ENCODE peak calls at places on chromosomes 12 and 14, in eight cellular contexts. P is stimulated activated naive CD4-positive, alpha-beta T cell treated with Interleukin-2 at 50 U/mL for 16 hours; R is transverse colon; W is RPMI7951; B is activated T-cell treated with anti-CD3 and anti-CD28 coated beads, Interleukin-2, amount 50 U/mL, for 4 hours; F is HEK293T; O is neural crest cell; S is fibroblast of gingiva. M is an unnamed sample.

GRCh38 chr14:45810152-45810872 is 557.3 kb upstream of the MIS18BP1 start:
- DNase-seq in P (no peak), R (no peak), W (peak; percentile 1), B (no peak), F (peak; percentile 6), O (no peak), S (no peak), M (no peak)

GRCh38 chr12:31226639-31227038 is 99.3 kb downstream of the SINHCAF start:
- DNase-seq in P (no peak), R (no peak), W (no peak), B (no peak), F (no peak), O (no peak), S (no peak), M (no peak)

GRCh38 chr14:81388236-81388801 is 11.8 kb downstream of the STON2 start:
- DNase-seq in P (no peak), R (no peak), W (no peak), B (no peak), F (no peak), O (no peak), S (no peak), M (no peak)

GRCh38 chr14:20690848-20691640 is 2.5 kb downstream of the ANG start:
- DNase-seq in P (peak; percentile 4), R (peak; percentile 48), W (peak; percentile 63), B (peak; percentile 16), F (peak; percentile 65), O (peak; percentile 25), S (peak; percentile 57), M (peak; percentile 50)

GRCh38 chr12:121602766-121603165 is 21.9 kb upstream of the KDM2B start:
- DNase-seq in P (no peak), R (no peak), W (no peak), B (no peak), F (no peak), O (no peak), S (no peak), M (no peak)

GRCh38 chr14:24110485-24110884 is 4.1 kb upstream of the DCAF11 start:
- DNase-seq in P (no peak), R (no peak), W (no peak), B (no peak), F (no peak), O (no peak), S (no peak), M (no peak)

GRCh38 chr12:117318591-117318990 is 42.8 kb downstream of the NOS1 start:
- DNase-seq in P (no peak), R (no peak), W (no peak), B (no peak), F (no peak), O (no peak), S (no peak), M (no peak)

GRCh38 chr12:6582959-6583358 is 14.9 kb upstream of the NOP2 start:
- DNase-seq in P (no peak), R (no peak), W (no peak), B (no peak), F (no peak), O (no peak), S (no peak), M (no peak)

GRCh38 chr14:63186453-63186852 is 17.8 kb upstream of the RHOJ start:
- DNase-seq in P (no peak), R (no peak), W (no peak), B (no peak), F (no peak), O (no peak), S (peak; percentile 5), M (no peak)

GRCh38 chr12:48202766-48203165 is 326 bp downstream of the OR10AD1 start:
- DNase-seq in P (no peak), R (no peak), W (no peak), B (no peak), F (no peak), O (no peak), S (no peak), M (no peak)

GRCh38 chr14:101855958-101856357 is 94.4 kb downstream of the PPP2R5C start:
- DNase-seq in P (no peak), R (no peak), W (no peak), B (no peak), F (no peak), O (no peak), S (no peak), M (no peak)

GRCh38 chr12:51972849-51973273 is 21.4 kb downstream of the ACVR1B start:
- DNase-seq in P (peak; percentile 58), R (peak; percentile 45), W (no peak), B (peak; percentile 21), F (no peak), O (no peak), S (peak; percentile 52), M (no peak)

GRCh38 chr14:93132472-93133065 is 16.8 kb upstream of the ITPK1 start:
- DNase-seq in P (no peak), R (no peak), W (peak; percentile 42), B (peak; percentile 9), F (peak; percentile 50), O (peak; percentile 40), S (peak; percentile 39), M (no peak)

GRCh38 chr12:103698752-103699540 is 111.9 kb downstream of the STAB2 start:
- DNase-seq in P (no peak), R (no peak), W (no peak), B (no peak), F (no peak), O (no peak), S (no peak), M (no peak)

GRCh38 chr12:2084553-2085296 is 31.9 kb downstream of the CACNA1C start:
- DNase-seq in P (no peak), R (no peak), W (peak; percentile 68), B (no peak), F (no peak), O (no peak), S (peak; percentile 66), M (no peak)

GRCh38 chr12:42332301-42332894 is 6.4 kb downstream of the PPHLN1 start:
- DNase-seq in P (no peak), R (no peak), W (peak; percentile 33), B (peak; percentile 12), F (peak; percentile 34), O (no peak), S (peak; percentile 20), M (no peak)

GRCh38 chr12:39620664-39621658 is 1.4 kb upstream of the ABCD2 start:
- DNase-seq in P (peak; percentile 60), R (peak; percentile 16), W (peak; percentile 2), B (peak; percentile 18), F (no peak), O (no peak), S (no peak), M (no peak)

GRCh38 chr12:124297389-124297788 is 2.5 kb downstream of the RFLNA start:
- DNase-seq in P (no peak), R (no peak), W (no peak), B (no peak), F (no peak), O (no peak), S (no peak), M (no peak)